ENCODE peak calls at places on chromosomes 3 and 15, in four cellular contexts. G, L, A and P are unnamed samples.
A peak's percentile ranks its signal among the peaks of the same experiment; 100 is the strongest.

GRCh38 chr15:67946701-67947100 is 106.9 kb upstream of the RNU6-1 start:
- DNase-seq in G (no peak), L (no peak), A (no peak), P (no peak)

GRCh38 chr3:37906734-37907282 is 45.1 kb downstream of the CTDSPL start:
- DNase-seq in G (no peak), L (no peak), A (no peak), P (no peak)

GRCh38 chr3:36944641-36945270 is at the start of gene TRANK1:
- DNase-seq in G (peak; percentile 34), L (peak; percentile 66), A (peak; percentile 80), P (peak; percentile 75)

GRCh38 chr3:2870714-2871353 is 239.3 kb downstream of the IL5RA start:
- DNase-seq in G (no peak), L (no peak), A (no peak), P (no peak)

GRCh38 chr3:197407053-197407452 is 108.6 kb upstream of the DLG1 start:
- DNase-seq in G (no peak), L (no peak), A (no peak), P (no peak)

GRCh38 chr3:63864008-63864871 is 573 bp downstream of the ATXN7 start:
- DNase-seq in G (no peak), L (no peak), A (no peak), P (no peak)

GRCh38 chr3:15860014-15860934 is 62.5 kb upstream of the ANKRD28 start:
- DNase-seq in G (peak; percentile 58), L (peak; percentile 84), A (peak; percentile 80), P (peak; percentile 82)

GRCh38 chr15:29337156-29337959 is 67.7 kb upstream of the NSMCE3 start:
- DNase-seq in G (peak; percentile 25), L (no peak), A (no peak), P (no peak)

GRCh38 chr3:189908646-189909045 is 212.1 kb downstream of the P3H2 start:
- DNase-seq in G (peak; percentile 72), L (no peak), A (no peak), P (peak; percentile 55)

GRCh38 chr15:62316413-62317060 is 151.5 kb upstream of the C2CD4B start:
- DNase-seq in G (no peak), L (no peak), A (no peak), P (no peak)

GRCh38 chr3:153290278-153291015 is 128.4 kb downstream of the RAP2B start:
- DNase-seq in G (no peak), L (no peak), A (no peak), P (peak; percentile 45)

GRCh38 chr3:120275553-120276092 is 9.4 kb downstream of the GPR156 start:
- DNase-seq in G (no peak), L (no peak), A (no peak), P (no peak)

GRCh38 chr3:183907176-183907575 is 22.5 kb upstream of the PARL start:
- DNase-seq in G (no peak), L (peak; percentile 40), A (no peak), P (no peak)

GRCh38 chr15:38842991-38843610 is 278.5 kb upstream of the RASGRP1 start:
- DNase-seq in G (peak; percentile 28), L (no peak), A (no peak), P (no peak)

GRCh38 chr3:24853685-24854341 is 359.2 kb upstream of the THRB start:
- DNase-seq in G (no peak), L (no peak), A (no peak), P (no peak)

GRCh38 chr15:52256930-52257733 is 38.5 kb downstream of the MYO5C start:
- DNase-seq in G (no peak), L (no peak), A (peak; percentile 52), P (peak; percentile 32)

DNA sequence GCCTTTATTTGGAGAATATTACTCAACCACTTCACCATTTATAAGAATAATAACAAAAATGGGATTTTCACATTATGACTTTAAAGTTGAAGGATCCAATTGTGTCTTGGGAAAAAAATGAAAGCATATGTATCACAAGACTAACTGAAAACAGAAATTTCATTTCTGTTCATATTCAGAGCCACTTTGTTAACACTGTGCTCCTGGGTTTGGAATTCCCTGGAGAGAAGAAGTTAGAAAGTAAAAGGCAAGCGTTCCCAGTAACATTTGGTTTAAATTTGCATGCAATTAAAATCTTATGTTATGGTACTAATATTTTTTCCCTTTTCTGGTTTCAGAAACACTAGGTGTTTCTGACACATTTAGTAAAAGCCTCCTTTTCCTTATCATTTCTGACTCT is 230.8 kb downstream of the RBMS3 start:
- DNase-seq in G (no peak), L (no peak), A (no peak), P (no peak)
- H3K27ac ChIP-seq in G (no peak overlapping the region), L (no peak overlapping the region), A (no peak overlapping the region), P (no peak overlapping the region)

GRCh38 chr3:149464706-149465328 is 9.7 kb upstream of the TM4SF4 start:
- DNase-seq in G (no peak), L (no peak), A (no peak), P (no peak)
- H3K18ac ChIP-seq in G (peak overlapping the region; percentile 99), L (no peak overlapping the region), A (no peak overlapping the region), P (no peak overlapping the region)

GRCh38 chr15:37034392-37034791 is 66.0 kb downstream of the MEIS2 start:
- DNase-seq in G (no peak), L (no peak), A (no peak), P (no peak)

GRCh38 chr15:37038036-37038715 is 62.2 kb downstream of the MEIS2 start:
- DNase-seq in G (peak; percentile 60), L (no peak), A (no peak), P (no peak)

GRCh38 chr15:37034835-37035234 is 65.5 kb downstream of the MEIS2 start:
- DNase-seq in G (no peak), L (no peak), A (no peak), P (no peak)

GRCh38 chr15:37037256-37037655 is 63.1 kb downstream of the MEIS2 start:
- DNase-seq in G (no peak), L (no peak), A (no peak), P (no peak)

DNA sequence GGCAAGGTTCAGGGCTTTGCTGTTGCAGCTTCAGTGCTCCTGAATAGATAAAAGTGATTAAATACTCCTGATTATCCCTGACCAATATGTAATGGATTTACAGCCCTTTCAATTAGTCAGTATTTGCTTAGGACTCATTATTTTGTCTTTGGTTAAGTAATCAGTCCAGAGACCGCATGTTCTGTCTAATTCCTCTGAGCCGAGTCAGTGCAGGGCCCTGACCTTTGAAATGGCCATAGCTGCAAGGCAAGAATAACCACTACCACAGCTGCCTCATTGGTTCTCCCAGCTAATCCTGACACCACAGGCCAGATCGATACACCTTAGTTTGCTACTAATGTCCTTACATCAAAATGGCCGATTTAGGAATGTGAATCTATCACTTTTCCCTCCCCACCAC is 65.0 kb downstream of the MEIS2 start:
- DNase-seq in G (peak; percentile 66), L (no peak), A (no peak), P (no peak)
- H3K56ac ChIP-seq in G (no peak overlapping the region), L (no peak overlapping the region), A (no peak overlapping the region), P (no peak overlapping the region)

DNA sequence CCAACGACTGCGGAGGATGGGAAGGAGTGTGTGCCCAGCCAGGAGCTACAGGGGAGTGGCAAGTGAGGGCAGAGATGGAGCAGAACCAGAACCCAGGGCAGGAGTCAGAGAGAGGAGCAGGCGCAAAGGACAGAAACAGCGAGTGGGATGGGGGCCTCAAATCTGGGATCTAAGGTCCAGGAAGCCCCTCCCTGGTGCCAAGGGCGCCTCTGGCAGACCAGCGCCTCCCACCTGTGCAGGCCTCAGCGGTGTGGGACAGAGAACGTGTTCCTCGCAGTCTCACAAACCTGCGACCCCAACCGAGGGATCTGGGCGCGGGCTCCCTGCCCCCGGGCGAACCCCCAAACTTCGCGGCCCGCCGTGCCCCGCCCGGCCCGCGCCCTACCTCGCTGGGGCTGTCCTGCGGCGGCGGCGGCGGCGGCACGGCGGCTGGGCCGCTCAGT is 292 bp downstream of the PCBP4 start:
- DNase-seq in G (no peak), L (no peak), A (peak; percentile 71), P (no peak)
- H3K27ac ChIP-seq in G (peak overlapping the region; percentile 76), L (no peak overlapping the region), A (no peak overlapping the region), P (peak overlapping the region; percentile 45)

DNA sequence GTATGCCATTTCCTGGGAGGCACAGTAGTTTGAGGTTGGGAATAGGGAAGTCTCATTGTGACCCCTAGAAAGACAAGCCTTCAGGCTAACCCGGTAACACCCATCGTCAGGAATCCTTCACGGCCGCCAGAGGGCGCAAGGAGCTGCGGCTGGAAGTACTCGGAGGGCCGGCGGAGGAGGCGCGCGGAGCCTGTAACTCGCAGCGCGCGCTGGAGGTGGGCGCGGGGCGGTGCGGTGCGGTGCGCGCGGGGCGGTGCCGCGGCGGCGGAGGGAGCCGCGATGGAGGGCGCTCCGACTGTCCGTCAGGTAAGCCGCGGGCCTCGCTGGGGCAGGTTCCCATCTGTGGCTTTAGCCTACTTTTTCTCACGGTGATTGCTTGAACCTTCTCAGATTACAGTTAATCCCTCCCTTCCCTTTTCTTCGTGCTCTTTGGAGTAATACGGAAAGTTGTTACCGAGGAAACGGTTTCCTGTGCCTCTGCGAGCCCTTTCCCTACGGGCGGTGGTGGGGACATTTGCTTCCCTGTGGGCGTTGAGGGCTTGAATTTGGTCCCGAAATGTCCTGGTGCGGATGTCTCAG is at the start of gene GRAMD1C:
- DNase-seq in G (peak; percentile 88), L (peak; percentile 94), A (peak; percentile 90), P (peak; percentile 94)
- H3K18ac ChIP-seq in G (peak within 1 kb of the TSS; percentile 69), L (no peak within 1 kb of the TSS), A (no peak within 1 kb of the TSS), P (no peak within 1 kb of the TSS)

DNA sequence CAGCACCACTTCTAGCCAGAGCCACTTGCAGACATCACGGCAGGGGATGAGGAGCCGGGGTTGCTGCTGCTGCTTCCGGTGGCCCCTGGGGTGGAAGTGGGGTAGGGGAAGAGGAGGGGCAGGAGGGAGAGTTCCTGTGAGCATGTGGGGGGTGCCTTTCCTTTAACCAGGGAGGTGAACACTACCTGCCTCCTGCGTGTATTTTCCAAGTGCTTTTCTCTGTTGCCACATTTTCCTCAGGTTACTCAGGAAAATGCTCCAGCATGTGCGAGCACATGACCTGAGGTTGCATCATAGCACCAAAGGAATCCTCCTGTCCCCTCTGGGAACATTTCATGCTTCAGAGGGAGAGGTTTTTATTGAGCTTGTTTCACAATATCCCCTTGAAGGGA is 12.2 kb upstream of the SACM1L start:
- DNase-seq in G (peak; percentile 66), L (no peak), A (no peak), P (peak; percentile 83)
- H3K56ac ChIP-seq in G (no peak overlapping the region), L (no peak overlapping the region), A (no peak overlapping the region), P (peak overlapping the region; percentile 40)

GRCh38 chr3:30166535-30166934 is 439.9 kb upstream of the TGFBR2 start:
- DNase-seq in G (no peak), L (no peak), A (no peak), P (no peak)
- H3K27ac ChIP-seq in G (no peak overlapping the region), L (no peak overlapping the region), A (no peak overlapping the region), P (no peak overlapping the region)

DNA sequence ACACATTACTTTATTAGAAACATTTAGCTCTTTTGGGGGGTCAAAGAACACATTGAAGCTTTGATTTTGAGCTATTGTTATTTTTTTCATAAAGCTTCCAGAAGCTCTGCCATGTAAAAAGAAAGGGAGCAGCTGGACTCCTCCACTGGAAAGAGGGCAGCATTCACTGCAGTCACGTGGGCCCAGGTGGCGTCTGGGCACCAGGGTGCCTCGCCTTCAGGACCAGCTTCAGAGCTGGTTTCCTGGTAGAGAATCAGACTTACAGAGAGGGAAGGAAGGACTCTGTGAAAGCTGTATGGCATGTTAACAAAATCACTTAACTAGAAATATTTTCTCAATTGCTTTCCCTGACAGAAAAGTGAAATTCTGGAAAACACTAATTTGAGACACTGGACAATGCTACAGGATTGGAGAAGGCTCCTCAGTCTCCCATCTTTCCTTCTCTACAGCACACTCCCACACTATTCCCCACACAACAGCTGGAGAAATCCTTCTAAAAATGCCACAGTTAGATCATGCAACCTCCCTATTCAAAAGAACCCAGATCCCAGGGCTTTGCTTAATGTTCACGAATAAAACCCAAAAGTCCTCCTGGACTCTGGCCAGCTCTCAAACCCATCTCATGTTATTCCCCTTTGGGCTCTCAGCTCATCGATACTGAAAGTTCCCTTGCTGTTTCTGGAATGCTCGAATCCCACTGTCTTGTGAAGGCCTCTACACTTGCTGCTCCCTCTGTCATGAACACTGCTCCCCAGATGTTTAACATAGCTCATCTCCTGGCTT is 83.2 kb downstream of the NFKBIZ start:
- DNase-seq in G (no peak), L (no peak), A (no peak), P (no peak)
- H3K18ac ChIP-seq in G (peak overlapping the region; percentile 42), L (no peak overlapping the region), A (no peak overlapping the region), P (no peak overlapping the region)

GRCh38 chr3:146638718-146639117 is 33.6 kb upstream of the PLSCR5 start:
- DNase-seq in G (no peak), L (no peak), A (no peak), P (no peak)
- H3K56ac ChIP-seq in G (no peak overlapping the region), L (no peak overlapping the region), A (no peak overlapping the region), P (no peak overlapping the region)